ENCODE peak calls at places on chromosomes 5 and 9, in six cellular contexts. T is breast epithelium, L is choroid plexus epithelial cell, U is GM06990, Q is psoas muscle, B is spleen. N is an unnamed sample.

GRCh38 chr5:53257806-53258373 is 148.3 kb upstream of the MOCS2 start:
- DNase-seq in U (no peak), L (no peak), Q (no peak), B (no peak), T (no peak), N (no peak)

GRCh38 chr5:111170279-111170678 is 53.9 kb upstream of the CAMK4 start:
- DNase-seq in U (no peak), T (no peak), B (no peak), Q (no peak), L (no peak), N (no peak)

GRCh38 chr5:53503819-53504218 is 23.4 kb downstream of the FST start:
- DNase-seq in U (no peak), L (peak; percentile 31), T (no peak), Q (no peak), B (no peak), N (peak; percentile 58)

GRCh38 chr5:124718376-124718775 is 28.1 kb downstream of the ZNF608 start:
- DNase-seq in B (no peak), U (no peak), T (no peak), L (no peak), Q (no peak), N (no peak)

GRCh38 chr5:64789457-64789856 is 20.7 kb downstream of the CWC27 start:
- DNase-seq in L (peak; percentile 77), T (no peak), Q (no peak), U (no peak), B (no peak), N (peak; percentile 69)

GRCh38 chr9:137705443-137705863 is 86.6 kb downstream of the EHMT1 start:
- DNase-seq in T (no peak), U (peak; percentile 75), L (no peak), Q (no peak), B (peak; percentile 89), N (no peak)

GRCh38 chr9:1707291-1707690 is 307.9 kb upstream of the SMARCA2 start:
- DNase-seq in L (no peak), B (no peak), T (no peak), U (no peak), Q (no peak), N (no peak)

GRCh38 chr5:134833340-134834032 is 12.3 kb upstream of the C5orf24 start:
- DNase-seq in B (no peak), T (no peak), U (no peak), L (peak; percentile 90), Q (no peak), N (no peak)

GRCh38 chr5:56123531-56124243 is 109.4 kb downstream of the ANKRD55 start:
- DNase-seq in Q (peak; percentile 46), L (peak; percentile 99), U (no peak), T (no peak), B (peak; percentile 77), N (peak; percentile 99)

GRCh38 chr5:143213851-143214363 is 189.6 kb downstream of the NR3C1 start:
- DNase-seq in U (peak; percentile 81), Q (no peak), L (peak; percentile 69), B (no peak), T (no peak), N (no peak)
- H3K4me3 ChIP-seq in U (no peak overlapping the region), Q (no peak overlapping the region), L (peak overlapping the region; percentile 24), B (no peak overlapping the region), T (no peak overlapping the region), N (no peak overlapping the region)

DNA sequence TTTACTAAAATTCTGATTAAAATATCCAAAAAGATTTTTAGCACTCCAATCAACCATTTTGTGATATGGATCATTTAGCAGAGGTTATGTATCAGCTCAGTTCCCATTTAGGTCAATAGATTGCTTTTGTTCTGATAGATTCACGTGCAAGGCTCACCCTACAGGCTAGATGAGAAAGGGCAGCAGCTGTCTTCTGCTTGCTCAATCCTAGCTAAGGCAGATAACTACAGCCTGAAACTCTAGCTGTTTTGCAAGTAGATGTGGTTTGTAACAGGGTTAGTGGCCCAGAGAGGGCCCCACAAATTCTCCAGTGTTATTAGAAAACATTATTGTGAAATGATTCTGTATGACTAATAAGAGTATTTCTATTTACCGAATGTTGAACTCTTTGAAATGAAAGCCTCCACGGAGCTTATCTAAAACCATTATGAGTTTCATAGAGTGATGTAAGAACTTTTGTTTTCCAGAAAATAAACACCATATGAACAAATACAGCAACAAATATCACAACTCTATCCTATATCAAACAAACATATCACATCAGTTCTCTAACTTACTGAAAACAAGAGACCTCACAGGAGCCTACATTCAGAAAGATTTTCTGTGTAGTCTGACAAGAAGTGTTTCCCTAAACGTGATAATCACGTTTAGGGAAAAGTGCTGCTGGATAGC is 841.9 kb upstream of the ACO1 start:
- DNase-seq in B (no peak), L (peak; percentile 98), U (no peak), Q (no peak), T (no peak), N (peak; percentile 45)
- TF ChIP-seq CTCF in B (peak; percentile 34), L (peak; percentile 77), U (peak; percentile 62), Q (peak; percentile 36), T (peak; percentile 13), N (peak; percentile 8)

DNA sequence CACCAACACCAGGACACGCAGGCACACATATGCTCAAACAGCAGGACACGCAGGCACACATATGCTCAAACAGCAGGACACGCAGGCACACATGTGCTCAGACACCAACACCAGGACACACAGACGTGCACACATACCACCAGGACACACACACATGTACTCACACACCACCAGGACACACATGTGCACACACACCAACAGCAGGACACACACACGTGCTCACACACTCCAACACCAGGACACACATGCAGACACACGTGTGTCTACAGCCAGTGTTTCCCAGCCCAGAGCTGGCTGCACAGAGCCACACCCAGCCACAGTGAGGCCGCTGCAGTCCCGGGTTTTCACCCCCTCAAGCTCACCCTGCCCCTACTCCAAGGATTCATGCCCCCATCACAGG is 25.0 kb upstream of the SLC12A7 start:
- DNase-seq in B (no peak), L (no peak), Q (no peak), U (no peak), T (no peak), N (no peak)
- H3K4me3 ChIP-seq in B (no peak overlapping the region), L (no peak overlapping the region), Q (no peak overlapping the region), U (no peak overlapping the region), T (no peak overlapping the region), N (no peak overlapping the region)

DNA sequence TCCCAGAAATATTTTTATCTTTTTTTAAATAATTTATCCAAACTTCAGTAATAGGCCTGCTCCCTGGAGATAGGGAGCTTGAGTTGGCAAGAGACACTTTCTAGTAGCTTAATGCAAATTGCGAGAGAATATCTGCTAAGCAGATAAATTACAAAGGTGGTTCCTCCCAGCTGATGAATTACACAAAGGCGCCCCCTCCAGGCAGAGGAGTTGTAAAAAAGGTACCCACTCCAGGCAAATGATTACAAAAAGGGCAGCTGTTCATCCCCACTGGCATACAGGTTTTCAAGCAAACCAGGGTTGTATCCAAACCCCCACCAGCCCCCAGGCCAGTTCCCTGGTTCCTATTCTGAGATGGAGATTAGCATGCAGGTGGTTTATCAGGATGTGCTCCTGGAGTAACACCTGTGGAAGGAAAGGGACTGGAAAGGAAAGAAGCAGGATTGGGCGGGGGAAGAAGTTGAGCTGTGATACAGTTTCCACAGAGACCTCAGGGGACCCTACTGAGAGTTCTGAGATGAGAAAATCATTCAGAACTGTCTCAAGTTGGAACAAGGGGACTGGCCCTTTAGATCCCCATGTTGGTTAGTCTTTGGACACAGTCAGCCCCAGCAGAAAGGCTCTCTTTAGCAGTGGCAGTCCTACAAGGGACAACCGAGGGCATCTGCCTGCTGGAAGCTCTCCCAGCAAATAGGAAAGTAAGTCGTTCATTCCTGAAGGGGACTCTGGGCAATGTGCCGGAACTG is 25.5 kb downstream of the ESM1 start:
- DNase-seq in Q (no peak), U (no peak), B (no peak), L (peak; percentile 56), T (no peak), N (peak; percentile 21)
- TF ChIP-seq CTCF in Q (no peak), U (peak; percentile 45), B (no peak), L (peak; percentile 72), T (no peak), N (peak; percentile 36)

GRCh38 chr5:149082271-149082670 is 19.4 kb upstream of the SH3TC2 start:
- DNase-seq in L (no peak), B (no peak), U (no peak), Q (no peak), T (no peak), N (no peak)
- H3K4me3 ChIP-seq in L (no peak overlapping the region), B (no peak overlapping the region), U (no peak overlapping the region), Q (no peak overlapping the region), T (no peak overlapping the region), N (no peak overlapping the region)

DNA sequence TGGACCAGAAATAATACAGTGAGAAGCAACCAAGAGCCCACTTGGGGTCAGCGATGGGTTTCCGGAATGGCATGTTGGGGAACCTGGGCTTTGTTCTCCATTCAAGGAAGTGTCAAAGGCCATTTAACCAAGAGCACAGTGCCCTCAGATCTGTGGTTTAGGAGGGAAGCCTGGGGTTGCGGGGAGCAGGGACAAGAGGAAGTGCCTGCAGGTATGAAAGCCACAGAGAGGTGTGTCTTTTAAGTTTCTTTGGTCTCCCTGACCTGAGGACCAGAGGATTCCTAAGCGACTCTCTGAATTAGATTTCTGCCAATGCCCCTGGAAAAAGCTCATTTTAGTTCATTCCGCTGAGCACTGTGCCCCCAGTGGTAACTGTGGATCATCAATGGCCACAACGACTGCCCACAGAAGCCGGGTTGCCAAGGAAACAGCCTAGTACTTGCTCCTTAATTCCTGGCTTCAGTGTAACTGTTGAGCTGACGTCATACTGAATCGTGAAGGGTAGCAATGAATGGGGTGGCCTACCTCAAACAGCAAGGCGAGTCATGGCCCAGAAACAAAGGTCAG is 107.3 kb upstream of the SPIN1 start:
- DNase-seq in B (no peak), T (no peak), Q (no peak), L (no peak), U (no peak), N (peak; percentile 49)
- TF ChIP-seq CTCF in B (no peak), T (no peak), Q (no peak), L (peak; percentile 5), U (no peak), N (no peak)

DNA sequence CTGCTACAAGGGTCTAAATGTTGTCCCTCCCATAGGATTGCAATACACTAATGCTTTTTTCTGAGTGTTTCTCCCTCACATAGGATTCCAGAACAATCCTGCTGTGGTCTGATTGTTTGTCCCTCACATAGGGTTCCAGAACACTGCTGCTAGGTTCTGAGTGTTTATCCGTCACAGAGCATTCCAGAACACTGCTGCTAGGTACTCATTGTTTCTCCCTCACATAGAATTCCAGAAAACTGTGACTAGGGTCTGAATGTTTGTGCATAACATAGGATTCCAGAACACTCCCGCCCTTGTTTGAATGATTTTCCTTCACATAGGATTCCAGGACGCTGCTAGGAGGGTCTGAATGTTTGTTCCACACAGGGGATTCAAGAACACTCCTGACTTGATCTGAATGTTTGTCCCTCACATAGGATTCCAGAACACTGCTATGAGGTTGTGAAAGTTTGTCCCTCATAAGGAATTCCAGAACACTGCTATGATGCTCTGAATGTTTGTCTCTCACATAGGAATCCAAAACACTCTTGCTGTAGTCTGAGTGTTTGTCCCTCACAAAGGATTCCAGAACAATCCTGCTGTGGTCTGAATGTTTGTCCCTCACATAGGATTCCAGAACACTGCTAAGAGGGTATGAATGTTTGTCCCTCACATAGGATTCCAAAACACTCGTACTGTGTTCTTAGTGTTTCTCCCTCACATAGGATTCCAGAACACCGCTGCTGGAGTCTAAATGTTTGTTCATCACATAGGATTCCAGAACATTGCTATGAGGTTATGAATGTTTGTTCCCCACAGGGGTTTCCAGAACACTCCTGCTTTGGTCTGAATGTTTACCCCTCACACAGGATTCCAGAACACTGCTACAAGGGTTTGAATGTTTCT is 213.5 kb downstream of the FOXD4L6 start:
- DNase-seq in Q (no peak), L (no peak), T (no peak), U (no peak), B (no peak), N (no peak)
- H3K4me3 ChIP-seq in Q (no peak overlapping the region), L (no peak overlapping the region), T (no peak overlapping the region), U (no peak overlapping the region), B (no peak overlapping the region), N (no peak overlapping the region)

GRCh38 chr9:118170032-118170955 is 466.1 kb downstream of the TLR4 start:
- DNase-seq in U (no peak), T (no peak), Q (peak; percentile 23), L (peak; percentile 61), B (no peak), N (peak; percentile 52)
- TF ChIP-seq CTCF in U (peak; percentile 74), T (peak; percentile 29), Q (peak; percentile 33), L (peak; percentile 78), B (no peak), N (peak; percentile 67)

N was measured in fibroblast of mammary gland.